ENCODE peak calls at places on chromosomes 2 and 18, in nine cellular contexts. H is stimulated activated naive B cell treated with anti-CD40 and anti-IgM and Interleukin-4, amounts not matched to agents 10 μg/mL and 1 μg/mL and 100 μg/mL, for 72 hours; J is hippocampal formation; K is HepG2; B is psoas muscle; O is posterior cingulate gyrus; Y is Right ventricle myocardium superior; Z is astrocyte of the hippocampus; W is SW480. T is an unnamed sample.

GRCh38 chr18:74623047-74623816 is 25.6 kb downstream of the ZNF407 start:
- DNase-seq in H (no peak), J (peak; percentile 43), K (no peak), B (no peak), O (peak; percentile 20), Y (no peak), Z (peak; percentile 40), W (no peak), T (peak; percentile 63)

GRCh38 chr2:186841940-186842339 is 7.0 kb downstream of the ZSWIM2 start:
- DNase-seq in H (no peak), J (no peak), K (no peak), B (no peak), O (no peak), Y (no peak), Z (peak; percentile 23), W (no peak), T (no peak)

GRCh38 chr18:55907352-55908045 is 319.5 kb upstream of the TCF4 start:
- DNase-seq in H (no peak), J (no peak), K (no peak), B (no peak), O (no peak), Y (peak; percentile 49), Z (peak; percentile 5), W (no peak), T (no peak)

GRCh38 chr18:23588836-23589560 is 2.7 kb upstream of the NPC1 start:
- DNase-seq in H (no peak), J (no peak), K (peak; percentile 31), B (no peak), O (no peak), Y (no peak), Z (peak; percentile 78), W (peak; percentile 21), T (peak; percentile 75)

GRCh38 chr2:215654177-215654850 is 218.4 kb upstream of the FN1 start:
- DNase-seq in H (no peak), J (no peak), K (no peak), B (no peak), O (no peak), Y (no peak), Z (peak; percentile 32), W (no peak), T (no peak)

GRCh38 chr2:28449489-28450395 is 46.1 kb upstream of the PLB1 start:
- DNase-seq in H (peak; percentile 75), J (no peak), K (no peak), B (no peak), O (no peak), Y (no peak), Z (peak; percentile 55), W (peak; percentile 41), T (no peak)

GRCh38 chr2:236955675-236956618 is 129.7 kb upstream of the COPS8 start:
- DNase-seq in H (no peak), J (no peak), K (peak; percentile 32), B (no peak), O (no peak), Y (no peak), Z (no peak), W (peak; percentile 61), T (peak; percentile 63)

GRCh38 chr18:13539843-13540535 is 186.4 kb downstream of the FAM210A start:
- DNase-seq in H (no peak), J (no peak), K (no peak), B (no peak), O (no peak), Y (no peak), Z (no peak), W (no peak), T (peak; percentile 25)

GRCh38 chr2:158202151-158202778 is 100.6 kb downstream of the UPP2 start:
- DNase-seq in H (no peak), J (no peak), K (no peak), B (no peak), O (no peak), Y (no peak), Z (peak; percentile 49), W (no peak), T (no peak)

GRCh38 chr2:191478754-191479679 is 198.9 kb upstream of the NABP1 start:
- DNase-seq in H (no peak), J (no peak), K (peak; percentile 23), B (peak; percentile 68), O (no peak), Y (peak; percentile 69), Z (peak; percentile 81), W (no peak), T (peak; percentile 70)

GRCh38 chr2:109604597-109604996 is 9.2 kb downstream of the SEPTIN10 start:
- DNase-seq in H (no peak), J (no peak), K (no peak), B (no peak), O (no peak), Y (no peak), Z (peak; percentile 42), W (no peak), T (peak; percentile 60)

GRCh38 chr2:191617589-191617988 is 60.3 kb upstream of the NABP1 start:
- DNase-seq in H (peak; percentile 74), J (no peak), K (no peak), B (no peak), O (no peak), Y (no peak), Z (no peak), W (no peak), T (no peak)

GRCh38 chr2:142052220-142052863 is 78.5 kb downstream of the LRP1B start:
- DNase-seq in H (no peak), J (no peak), K (no peak), B (no peak), O (no peak), Y (no peak), Z (no peak), W (no peak), T (no peak)

GRCh38 chr2:232588680-232589585 is 38.4 kb downstream of the EIF4E2 start:
- DNase-seq in H (no peak), J (peak; percentile 60), K (no peak), B (peak; percentile 66), O (peak; percentile 26), Y (peak; percentile 56), Z (peak; percentile 89), W (no peak), T (no peak)

GRCh38 chr2:133489641-133490411 is 78.4 kb downstream of the NCKAP5 start:
- DNase-seq in H (no peak), J (no peak), K (no peak), B (peak; percentile 60), O (no peak), Y (peak; percentile 75), Z (no peak), W (no peak), T (no peak)

GRCh38 chr2:131148426-131148825 is 43.3 kb downstream of the PLEKHB2 start:
- DNase-seq in H (no peak), J (peak; percentile 15), K (no peak), B (no peak), O (no peak), Y (no peak), Z (no peak), W (no peak), T (no peak)

GRCh38 chr2:207836526-207837133 is 66.9 kb upstream of the FZD5 start:
- DNase-seq in H (no peak), J (no peak), K (peak; percentile 38), B (no peak), O (no peak), Y (peak; percentile 53), Z (peak; percentile 61), W (no peak), T (peak; percentile 62)

GRCh38 chr18:55753643-55754255 is 165.8 kb upstream of the TCF4 start:
- DNase-seq in H (no peak), J (no peak), K (no peak), B (no peak), O (no peak), Y (no peak), Z (peak; percentile 11), W (no peak), T (no peak)

GRCh38 chr2:72146357-72147302 is 1.0 kb downstream of the CYP26B1 start:
- DNase-seq in H (no peak), J (no peak), K (no peak), B (peak; percentile 53), O (peak; percentile 8), Y (peak; percentile 44), Z (no peak), W (no peak), T (peak; percentile 63)

GRCh38 chr2:86037141-86037794 is 68.4 kb downstream of the POLR1A start:
- DNase-seq in H (peak; percentile 11), J (no peak), K (no peak), B (peak; percentile 78), O (no peak), Y (peak; percentile 90), Z (peak; percentile 43), W (no peak), T (no peak)

T was measured in endodermal cell.